ENCODE peak calls at places on chromosomes 6 and 20, in five cellular contexts. Y is OCI-LY7; X is HFF-Myc; R is RWPE1; K is CD4-positive, alpha-beta T cell. D is an unnamed sample.

GRCh38 chr6:16239090-16239797 is 857 bp downstream of the GMPR start:
- DNase-seq in Y (no peak), X (no peak), R (peak), K (peak), D (no peak)

GRCh38 chr6:137512768-137513605 is 18.8 kb upstream of the OLIG3 start:
- DNase-seq in Y (no peak), X (no peak), R (no peak), K (no peak), D (no peak)

GRCh38 chr6:3425574-3425973 is 31.3 kb downstream of the SLC22A23 start:
- DNase-seq in Y (no peak), X (no peak), R (no peak), K (no peak), D (no peak)

GRCh38 chr6:159836294-159837140 is 36.4 kb downstream of the PNLDC1 start:
- DNase-seq in Y (no peak), X (no peak), R (no peak), K (no peak), D (peak)

GRCh38 chr6:101845621-101846020 is 452.1 kb downstream of the GRIK2 start:
- DNase-seq in Y (no peak), X (no peak), R (no peak), K (no peak), D (no peak)

GRCh38 chr6:46784535-46784934 is 8.7 kb upstream of the MEP1A start:
- DNase-seq in Y (no peak), X (no peak), R (no peak), K (no peak), D (no peak)

GRCh38 chr6:30357678-30358339 is 12.9 kb downstream of the RPP21 start:
- DNase-seq in Y (peak), X (peak), R (peak), K (peak), D (peak)

GRCh38 chr20:37397076-37397953 is 51.4 kb downstream of the SRC start:
- DNase-seq in Y (no peak), X (no peak), R (no peak), K (no peak), D (no peak)

GRCh38 chr6:124027392-124027791 is 223.7 kb downstream of the NKAIN2 start:
- DNase-seq in Y (no peak), X (no peak), R (no peak), K (no peak), D (no peak)

GRCh38 chr6:21808551-21809181 is 215.1 kb downstream of the SOX4 start:
- DNase-seq in Y (no peak), X (no peak), R (no peak), K (no peak), D (no peak)

GRCh38 chr6:21856096-21856825 is 262.7 kb downstream of the SOX4 start:
- DNase-seq in Y (no peak), X (peak), R (peak), K (no peak), D (no peak)

GRCh38 chr6:162124710-162125435 is 602.7 kb downstream of the PRKN start:
- DNase-seq in Y (no peak), X (no peak), R (peak), K (no peak), D (no peak)

GRCh38 chr6:134823635-134824034 is 126.3 kb downstream of the ALDH8A1 start:
- DNase-seq in Y (no peak), X (no peak), R (no peak), K (no peak), D (no peak)

GRCh38 chr6:144104898-144105487 is 9.6 kb upstream of the SF3B5 start:
- DNase-seq in Y (peak), X (peak), R (peak), K (no peak), D (peak)

GRCh38 chr6:124441430-124441829 is 520.8 kb upstream of the RNF217 start:
- DNase-seq in Y (no peak), X (no peak), R (no peak), K (no peak), D (no peak)

GRCh38 chr6:163637524-163637923 is 223.0 kb downstream of the QKI start:
- DNase-seq in Y (no peak), X (no peak), R (no peak), K (no peak), D (peak)

GRCh38 chr6:129340983-129341382 is 369.0 kb downstream of the ARHGAP18 start:
- DNase-seq in Y (no peak), X (peak), R (no peak), K (no peak), D (no peak)

GRCh38 chr6:14241255-14242070 is 123.9 kb downstream of the CD83 start:
- DNase-seq in Y (peak), X (no peak), R (no peak), K (no peak), D (no peak)

GRCh38 chr6:166955121-166955864 is 1.1 kb downstream of the RNASET2 start:
- DNase-seq in Y (peak), X (no peak), R (no peak), K (no peak), D (no peak)

GRCh38 chr20:48582361-48582991 is 245.3 kb downstream of the PREX1 start:
- DNase-seq in Y (no peak), X (no peak), R (no peak), K (no peak), D (no peak)

GRCh38 chr20:53013847-53014246 is 41.7 kb downstream of the TSHZ2 start:
- DNase-seq in Y (no peak), X (no peak), R (no peak), K (no peak), D (no peak)

GRCh38 chr6:122994256-122994655 is 1.8 kb upstream of the CLVS2 start:
- DNase-seq in Y (no peak), X (no peak), R (no peak), K (no peak), D (no peak)

GRCh38 chr6:161393839-161394364 is 120.0 kb upstream of the AGPAT4 start:
- DNase-seq in Y (peak), X (peak), R (peak), K (peak), D (peak)

GRCh38 chr6:105164418-105164817 is 15.4 kb downstream of the POPDC3 start:
- DNase-seq in Y (no peak), X (no peak), R (peak), K (no peak), D (no peak)

GRCh38 chr6:40778186-40778585 is 191.0 kb upstream of the LRFN2 start:
- DNase-seq in Y (no peak), X (no peak), R (peak), K (no peak), D (no peak)

GRCh38 chr6:40782355-40782754 is 195.2 kb upstream of the LRFN2 start:
- DNase-seq in Y (no peak), X (no peak), R (no peak), K (no peak), D (no peak)

GRCh38 chr6:40780626-40781025 is 193.5 kb upstream of the LRFN2 start:
- DNase-seq in Y (no peak), X (no peak), R (no peak), K (no peak), D (no peak)

GRCh38 chr6:40779399-40779798 is 192.2 kb upstream of the LRFN2 start:
- DNase-seq in Y (no peak), X (peak), R (peak), K (no peak), D (no peak)

DNA sequence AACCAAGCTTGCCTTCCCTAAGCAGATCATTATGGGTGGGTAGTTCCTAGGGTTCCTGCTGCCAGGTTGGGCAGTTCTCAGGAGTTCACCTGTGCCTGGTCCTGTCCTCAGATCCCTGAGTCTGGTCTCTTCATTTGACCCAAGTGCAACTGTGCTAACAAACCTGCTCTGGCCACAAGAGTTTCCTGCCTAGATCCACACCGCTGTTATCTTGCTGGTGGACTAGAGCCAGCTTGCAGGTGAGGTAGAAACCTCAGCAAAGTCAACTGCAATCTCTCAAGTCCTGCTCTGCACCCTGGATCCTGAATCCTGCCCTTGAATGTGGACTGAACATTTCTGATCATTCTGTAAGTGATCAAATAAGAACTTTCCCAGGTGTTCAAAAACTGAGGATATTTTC is 191.8 kb upstream of the LRFN2 start:
- DNase-seq in Y (no peak), X (no peak), R (no peak), K (no peak), D (no peak)
- TF ChIP-seq CTCF in Y (no peak), X (no peak), R (no peak), K (no peak), D (no peak)

DNA sequence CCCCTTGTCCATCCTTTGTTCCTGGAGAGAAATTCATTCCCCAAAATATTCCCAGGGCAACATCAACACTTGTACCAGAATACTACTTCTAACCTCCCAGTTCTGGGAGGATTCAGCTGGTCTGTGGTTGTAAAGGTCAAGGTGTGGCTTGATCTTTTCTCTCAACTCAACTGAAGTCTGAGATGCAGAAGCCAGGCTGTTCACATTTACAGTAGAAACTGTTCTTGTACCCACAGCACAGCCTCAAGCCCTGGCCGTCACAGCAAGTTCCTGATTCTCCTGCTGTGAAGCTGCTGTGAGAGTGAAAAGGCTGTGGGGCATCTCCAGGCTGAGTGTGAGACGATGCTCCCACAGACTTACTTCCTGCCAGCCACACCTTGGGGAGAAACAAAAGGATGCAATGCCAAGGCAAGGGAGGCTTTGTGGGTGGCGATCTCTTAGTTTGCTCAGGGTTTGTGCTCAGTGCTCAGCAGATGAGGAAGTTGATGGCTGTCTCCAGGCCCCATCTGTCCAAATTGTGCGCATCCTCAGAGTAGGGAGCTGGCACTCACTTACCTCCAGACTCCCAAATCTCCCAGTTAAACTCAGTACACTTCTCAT is 143.9 kb upstream of the FOXA2 start:
- DNase-seq in Y (no peak), X (no peak), R (no peak), K (no peak), D (no peak)
- TF ChIP-seq CTCF in Y (no peak), X (no peak), R (no peak), K (no peak), D (no peak)

DNA sequence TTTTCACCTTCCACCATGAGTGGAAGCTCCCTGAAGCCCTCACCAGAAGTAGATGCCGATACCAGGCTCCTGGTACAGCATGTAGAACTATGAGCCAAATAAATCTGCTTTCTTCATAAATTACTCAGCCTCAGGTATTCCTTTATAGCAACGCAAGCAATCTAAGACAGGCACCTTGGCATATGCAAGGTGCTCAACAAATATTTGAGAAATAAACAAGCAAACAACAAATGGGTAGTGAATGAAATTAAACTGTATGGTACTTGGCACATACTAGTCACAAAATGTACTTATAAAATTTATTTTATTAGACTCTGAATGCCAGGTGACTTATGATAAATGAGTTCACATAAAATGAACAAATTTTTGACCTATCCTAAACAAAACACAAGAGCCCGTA is 220.3 kb downstream of the MAFB start:
- DNase-seq in Y (no peak), X (no peak), R (no peak), K (no peak), D (no peak)
- TF ChIP-seq CTCF in Y (no peak), X (no peak), R (no peak), K (no peak), D (no peak)

DNA sequence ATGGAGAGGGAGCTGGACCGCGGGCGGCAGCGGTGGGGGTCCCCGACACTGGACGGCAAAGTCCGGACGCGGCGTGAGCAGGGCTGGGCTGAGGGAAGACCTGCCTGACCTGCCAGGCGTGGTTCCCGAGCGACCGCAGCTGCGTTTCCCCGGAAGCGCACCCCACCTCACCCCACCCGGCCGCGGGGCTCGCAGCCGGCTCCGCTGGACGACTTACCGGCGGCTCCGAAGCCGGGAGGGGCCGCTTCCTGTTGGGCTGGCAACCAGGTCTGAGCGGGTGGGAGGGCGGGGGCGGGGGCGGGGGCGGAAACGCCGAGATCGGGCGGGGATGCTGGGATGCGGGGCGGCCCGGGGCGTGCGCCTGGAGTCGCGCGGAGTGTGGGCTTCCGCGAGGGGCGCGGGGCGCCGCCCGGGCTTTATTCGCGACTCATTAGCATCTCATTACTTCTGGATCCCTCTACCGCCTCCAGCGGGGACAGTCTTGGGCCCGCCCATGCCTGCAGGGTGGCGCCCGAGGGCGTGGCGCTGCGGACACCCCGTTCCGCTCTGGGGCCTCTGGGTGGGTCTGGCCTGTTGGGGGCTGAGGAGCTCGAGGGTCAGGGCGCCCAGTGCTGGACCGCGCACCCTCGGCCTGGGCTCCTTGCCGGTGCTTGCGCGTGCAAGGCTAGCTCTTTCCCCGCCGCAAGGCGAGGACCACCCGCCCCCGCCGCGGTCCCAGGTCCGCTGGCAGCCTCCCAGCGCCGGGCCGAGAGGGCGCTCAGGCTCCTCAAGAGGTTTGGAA is at the start of gene MICAL1:
- DNase-seq in Y (peak), X (no peak), R (peak), K (peak), D (peak)
- TF ChIP-seq CTCF in Y (peak), X (peak), R (no peak), K (no peak), D (peak)

DNA sequence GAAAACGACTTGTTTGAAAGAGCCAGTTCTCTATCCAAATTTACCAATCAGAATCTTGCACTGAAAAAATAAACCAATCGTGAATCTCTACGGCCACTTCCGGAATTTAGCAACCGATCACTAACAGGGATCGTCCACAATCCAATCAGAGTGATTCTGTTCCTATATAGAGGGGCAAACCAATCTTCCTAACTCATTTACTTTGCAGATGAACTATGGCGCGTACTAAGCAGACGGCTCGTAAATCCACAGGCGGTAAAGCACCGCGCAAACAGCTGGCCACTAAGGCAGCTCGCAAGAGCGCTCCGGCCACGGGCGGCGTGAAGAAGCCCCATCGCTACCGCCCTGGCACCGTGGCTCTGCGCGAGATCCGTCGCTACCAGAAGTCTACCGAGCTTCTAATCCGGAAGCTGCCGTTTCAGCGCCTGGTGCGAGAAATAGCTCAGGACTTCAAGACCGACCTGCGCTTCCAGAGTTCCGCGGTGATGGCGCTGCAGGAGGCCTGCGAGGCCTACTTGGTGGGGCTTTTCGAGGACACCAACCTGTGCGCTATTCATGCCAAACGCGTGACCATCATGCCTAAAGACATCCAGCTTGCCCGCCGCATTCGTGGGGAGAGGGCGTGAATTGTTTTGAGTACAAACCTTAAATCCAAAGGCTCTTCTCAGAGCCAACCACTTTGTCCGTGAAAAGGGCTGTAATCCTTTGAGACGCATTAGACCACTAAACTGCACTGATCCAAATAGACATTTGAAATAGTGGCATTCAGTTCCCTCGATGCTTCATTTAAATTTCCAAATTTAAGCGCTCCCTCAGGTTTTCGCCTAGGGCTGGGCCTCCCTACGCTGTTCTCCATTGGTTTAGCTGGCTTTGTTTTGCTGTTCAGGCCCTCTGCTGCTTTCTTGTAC is 138.0 kb downstream of the HFE start:
- DNase-seq in Y (no peak), X (peak), R (no peak), K (no peak), D (no peak)
- TF ChIP-seq CTCF in Y (no peak), X (peak), R (no peak), K (no peak), D (no peak)

DNA sequence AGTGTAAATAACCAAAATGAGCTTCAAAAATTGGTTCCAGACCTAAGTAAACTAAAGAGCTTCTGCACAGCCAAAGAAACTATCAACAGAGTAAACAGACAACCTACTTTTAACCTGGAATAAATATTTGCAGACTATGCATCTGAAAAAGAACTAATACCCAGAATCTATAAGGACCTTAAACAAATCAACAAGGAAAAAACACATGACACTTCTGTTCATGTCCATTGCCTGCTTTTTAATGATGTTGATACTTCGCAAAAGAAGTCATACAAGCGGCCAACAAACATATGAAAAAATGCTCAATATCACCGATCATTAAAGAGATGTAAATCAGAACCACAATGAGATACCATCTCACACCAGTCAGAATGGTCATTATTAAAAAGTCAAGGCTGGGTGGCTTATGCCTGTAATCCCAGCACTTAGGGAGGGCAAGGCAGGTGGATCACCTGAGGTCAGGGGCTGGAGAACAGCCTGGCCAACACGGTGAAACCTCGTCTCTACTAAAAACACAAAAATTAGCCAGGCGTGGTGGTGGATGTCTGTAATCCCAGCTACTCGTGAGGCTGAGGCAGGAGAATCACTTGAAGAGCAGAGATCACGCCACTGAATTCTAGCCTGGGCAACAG is 42.5 kb upstream of the DST start:
- DNase-seq in Y (no peak), X (no peak), R (no peak), K (no peak), D (no peak)
- TF ChIP-seq CTCF in Y (no peak), X (no peak), R (no peak), K (no peak), D (no peak)

DNA sequence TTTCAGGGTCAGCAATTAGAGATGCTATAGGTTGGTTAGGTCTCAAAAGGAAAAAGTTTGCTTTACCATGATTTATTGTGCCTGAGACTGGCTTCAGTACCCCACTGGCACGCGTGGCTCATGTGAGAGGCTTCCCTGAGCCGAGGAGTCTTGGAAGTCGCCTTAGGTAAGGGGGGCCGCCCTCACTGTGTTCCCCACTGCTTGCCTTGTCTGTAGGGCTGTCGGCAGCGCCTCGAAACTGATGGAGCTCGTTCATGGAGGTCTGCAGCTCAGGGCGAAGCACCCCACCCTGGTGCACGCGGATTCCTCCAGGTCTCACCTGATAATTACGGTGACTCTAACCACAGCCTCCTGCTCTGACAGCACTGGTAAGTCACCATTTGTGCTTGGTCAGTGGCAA is 39.2 kb downstream of the FRMD1 start:
- DNase-seq in Y (no peak), X (no peak), R (no peak), K (no peak), D (no peak)
- TF ChIP-seq CTCF in Y (no peak), X (no peak), R (no peak), K (no peak), D (no peak)

DNA sequence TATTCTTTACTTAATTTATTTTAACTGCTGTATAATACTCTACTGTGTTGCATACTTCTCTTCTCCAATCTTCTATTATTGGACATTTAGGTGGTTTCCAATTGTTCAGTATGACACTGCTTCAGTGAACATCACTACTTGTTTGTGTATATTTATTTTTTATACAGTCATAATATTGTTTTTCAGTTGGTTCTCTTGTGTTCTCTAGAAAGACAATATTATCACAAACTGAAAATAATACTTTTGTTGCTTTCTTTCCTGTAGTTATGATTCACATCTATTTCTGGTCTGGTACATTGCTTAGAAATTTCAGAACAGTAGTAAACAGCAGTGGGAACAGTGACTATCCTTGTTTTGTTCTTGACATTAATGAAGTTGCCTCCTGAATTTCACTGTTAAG is 62.8 kb upstream of the GTSF1L start:
- DNase-seq in Y (no peak), X (no peak), R (no peak), K (no peak), D (no peak)
- TF ChIP-seq CTCF in Y (no peak), X (no peak), R (no peak), K (no peak), D (no peak)